ENCODE peak calls at places on chromosomes 1 and 21, in nine cellular contexts. L, G, I, W, T, M, S, U and D are unnamed samples.

GRCh38 chr1:41015894-41016470 is 5.5 kb downstream of the SLFNL1 start:
- DNase-seq in L (no peak), G (no peak), I (no peak), W (no peak), T (no peak), M (no peak), S (no peak), U (no peak), D (no peak)

GRCh38 chr1:56424744-56425493 is 154.4 kb downstream of the PLPP3 start:
- DNase-seq in L (no peak), G (peak; percentile 25), I (no peak), W (peak; percentile 63), T (peak; percentile 26), M (peak; percentile 97), S (no peak), U (peak; percentile 96), D (peak; percentile 88)

GRCh38 chr1:94702440-94702810 is 117.7 kb upstream of the SLC44A3 start:
- DNase-seq in L (peak; percentile 63), G (no peak), I (no peak), W (no peak), T (no peak), M (no peak), S (no peak), U (peak; percentile 66), D (no peak)

GRCh38 chr1:227869851-227870305 is 54.4 kb downstream of the PRSS38 start:
- DNase-seq in L (peak; percentile 82), G (no peak), I (no peak), W (no peak), T (no peak), M (no peak), S (no peak), U (peak; percentile 99), D (no peak)

GRCh38 chr21:30257773-30258172 is 25.0 kb downstream of the KRTAP24-1 start:
- DNase-seq in L (peak; percentile 21), G (peak; percentile 65), I (no peak), W (no peak), T (no peak), M (peak; percentile 71), S (no peak), U (peak; percentile 28), D (no peak)

GRCh38 chr1:20847619-20848080 is 60.5 kb upstream of the HP1BP3 start:
- DNase-seq in L (no peak), G (no peak), I (no peak), W (peak; percentile 90), T (no peak), M (no peak), S (no peak), U (no peak), D (no peak)

GRCh38 chr21:44723177-44724131 is 12.1 kb upstream of the TSPEAR start:
- DNase-seq in L (no peak), G (no peak), I (no peak), W (no peak), T (no peak), M (no peak), S (peak; percentile 81), U (no peak), D (no peak)

GRCh38 chr1:44417351-44418021 is 12.4 kb downstream of the RNF220 start:
- DNase-seq in L (peak; percentile 37), G (peak; percentile 96), I (no peak), W (peak; percentile 38), T (no peak), M (peak; percentile 84), S (peak; percentile 90), U (peak; percentile 7), D (no peak)

GRCh38 chr1:111205724-111206070 is 5.3 kb upstream of the DENND2D start:
- DNase-seq in L (no peak), G (no peak), I (no peak), W (no peak), T (no peak), M (no peak), S (no peak), U (no peak), D (peak; percentile 66)

GRCh38 chr1:201025571-201026002 is 2.1 kb upstream of the KIF21B start:
- DNase-seq in L (no peak), G (no peak), I (no peak), W (peak; percentile 61), T (no peak), M (peak; percentile 80), S (no peak), U (peak; percentile 67), D (no peak)

GRCh38 chr1:180221461-180221860 is 8.6 kb upstream of the LHX4 start:
- DNase-seq in L (peak; percentile 76), G (no peak), I (no peak), W (peak; percentile 37), T (no peak), M (no peak), S (no peak), U (peak; percentile 59), D (no peak)

GRCh38 chr1:30197616-30197934 is 525.8 kb downstream of the MATN1 start:
- DNase-seq in L (no peak), G (no peak), I (no peak), W (peak; percentile 65), T (no peak), M (no peak), S (no peak), U (no peak), D (no peak)

GRCh38 chr1:154577346-154578057 is 9.9 kb downstream of the CHRNB2 start:
- DNase-seq in L (no peak), G (no peak), I (no peak), W (no peak), T (no peak), M (no peak), S (no peak), U (no peak), D (no peak)

GRCh38 chr1:33140153-33141149 is 41.4 kb downstream of the TRIM62 start:
- DNase-seq in L (no peak), G (no peak), I (no peak), W (peak; percentile 39), T (no peak), M (peak; percentile 81), S (no peak), U (no peak), D (no peak)

GRCh38 chr1:175169305-175170018 is 23.1 kb downstream of the KIAA0040 start:
- DNase-seq in L (no peak), G (no peak), I (no peak), W (peak; percentile 2), T (no peak), M (no peak), S (no peak), U (peak; percentile 21), D (no peak)

GRCh38 chr1:181043025-181043880 is 9.5 kb downstream of the MR1 start:
- DNase-seq in L (no peak), G (no peak), I (no peak), W (no peak), T (no peak), M (peak; percentile 36), S (no peak), U (no peak), D (peak; percentile 93)

GRCh38 chr1:114345930-114346479 is 165.0 kb downstream of the TRIM33 start:
- DNase-seq in L (peak; percentile 17), G (no peak), I (no peak), W (peak; percentile 30), T (no peak), M (no peak), S (peak; percentile 77), U (peak; percentile 8), D (no peak)

GRCh38 chr1:31120783-31121180 is 55.3 kb upstream of the PUM1 start:
- DNase-seq in L (no peak), G (no peak), I (no peak), W (no peak), T (no peak), M (no peak), S (no peak), U (no peak), D (no peak)

GRCh38 chr1:207866471-207867135 is 44.3 kb downstream of the CD34 start:
- DNase-seq in L (peak; percentile 35), G (no peak), I (no peak), W (no peak), T (no peak), M (no peak), S (no peak), U (no peak), D (no peak)

GRCh38 chr1:9872430-9873165 is 37.5 kb downstream of the CTNNBIP1 start:
- DNase-seq in L (no peak), G (no peak), I (no peak), W (peak; percentile 56), T (no peak), M (peak; percentile 84), S (no peak), U (peak; percentile 40), D (no peak)

GRCh38 chr1:54705153-54705552 is 10.5 kb upstream of the TTC4 start:
- DNase-seq in L (no peak), G (no peak), I (no peak), W (no peak), T (no peak), M (no peak), S (no peak), U (no peak), D (no peak)

GRCh38 chr1:2235300-2235998 is 7.3 kb downstream of the SKI start:
- DNase-seq in L (no peak), G (no peak), I (no peak), W (no peak), T (no peak), M (no peak), S (no peak), U (no peak), D (no peak)

GRCh38 chr1:215251428-215251827 is 168.9 kb downstream of the KCNK2 start:
- DNase-seq in L (no peak), G (no peak), I (no peak), W (no peak), T (no peak), M (no peak), S (no peak), U (no peak), D (no peak)

GRCh38 chr1:66681686-66682085 is 70.6 kb upstream of the DYNLT5 start:
- DNase-seq in L (no peak), G (no peak), I (no peak), W (peak; percentile 41), T (no peak), M (no peak), S (no peak), U (peak; percentile 9), D (no peak)

GRCh38 chr1:19758227-19758830 is 41.4 kb downstream of the TMCO4 start:
- DNase-seq in L (peak; percentile 95), G (no peak), I (no peak), W (peak; percentile 96), T (no peak), M (peak; percentile 68), S (no peak), U (peak; percentile 88), D (no peak)

GRCh38 chr1:238546118-238546517 is 655.4 kb upstream of the ZP4 start:
- DNase-seq in L (no peak), G (no peak), I (no peak), W (no peak), T (no peak), M (no peak), S (no peak), U (no peak), D (no peak)

GRCh38 chr21:42759594-42759927 is 106.1 kb downstream of the PDE9A start:
- DNase-seq in L (no peak), G (no peak), I (no peak), W (no peak), T (no peak), M (no peak), S (no peak), U (no peak), D (no peak)

GRCh38 chr1:50265790-50266314 is 157.1 kb downstream of the ELAVL4 start:
- DNase-seq in L (peak; percentile 6), G (no peak), I (no peak), W (no peak), T (no peak), M (no peak), S (no peak), U (no peak), D (no peak)

GRCh38 chr1:44594871-44595735 is 79.2 kb downstream of the TMEM53 start:
- DNase-seq in L (peak; percentile 90), G (peak; percentile 71), I (peak; percentile 72), W (peak; percentile 18), T (peak; percentile 89), M (peak; percentile 85), S (peak; percentile 86), U (peak; percentile 46), D (peak; percentile 28)

GRCh38 chr21:42063206-42063577 is 7.9 kb upstream of the UMODL1 start:
- DNase-seq in L (no peak), G (no peak), I (no peak), W (no peak), T (peak; percentile 49), M (peak; percentile 24), S (peak; percentile 61), U (no peak), D (no peak)

GRCh38 chr21:43198376-43198775 is 29.6 kb downstream of the CRYAA start:
- DNase-seq in L (no peak), G (no peak), I (no peak), W (no peak), T (no peak), M (no peak), S (no peak), U (no peak), D (no peak)